ENCODE peak calls at places on chromosome 14, in five cellular contexts. One of them, this sample, is unnamed.

GRCh38 chr14:77339407-77339806 is 18.6 kb downstream of the GSTZ1 start:
- DNase-seq in WTC11: no peak
- DNase-seq in fibroblast of the aortic adventitia: peak; percentile 59
- DNase-seq in nephron progenitor cell: no peak
- DNase-seq in AG04449: no peak
- DNase-seq in this sample: no peak

GRCh38 chr14:93974833-93975232 is 1.5 kb downstream of the ASB2 start:
- DNase-seq in fibroblast of the aortic adventitia: no peak
- DNase-seq in WTC11: no peak
- DNase-seq in AG04449: no peak
- DNase-seq in nephron progenitor cell: no peak
- DNase-seq in this sample: no peak

GRCh38 chr14:32224731-32225377 is 21.8 kb upstream of the RNU6-8 start:
- DNase-seq in nephron progenitor cell: no peak
- DNase-seq in WTC11: peak; percentile 12
- DNase-seq in AG04449: no peak
- DNase-seq in fibroblast of the aortic adventitia: peak; percentile 44
- DNase-seq in this sample: no peak

GRCh38 chr14:61678966-61679365 is 16.3 kb upstream of the HIF1A start:
- DNase-seq in fibroblast of the aortic adventitia: no peak
- DNase-seq in nephron progenitor cell: peak; percentile 22
- DNase-seq in AG04449: no peak
- DNase-seq in WTC11: peak; percentile 53
- DNase-seq in this sample: no peak

GRCh38 chr14:105855246-105855892 is 329.0 kb downstream of the TMEM121 start:
- DNase-seq in nephron progenitor cell: no peak
- DNase-seq in fibroblast of the aortic adventitia: no peak
- DNase-seq in AG04449: no peak
- DNase-seq in WTC11: no peak
- DNase-seq in this sample: peak; percentile 72

GRCh38 chr14:32436993-32437392 is 107.9 kb downstream of the AKAP6 start:
- DNase-seq in AG04449: no peak
- DNase-seq in nephron progenitor cell: no peak
- DNase-seq in WTC11: no peak
- DNase-seq in fibroblast of the aortic adventitia: peak; percentile 24
- DNase-seq in this sample: no peak

GRCh38 chr14:23428686-23429495 is 6.6 kb downstream of the MYH7 start:
- DNase-seq in WTC11: no peak
- DNase-seq in fibroblast of the aortic adventitia: no peak
- DNase-seq in AG04449: no peak
- DNase-seq in nephron progenitor cell: no peak
- DNase-seq in this sample: no peak

GRCh38 chr14:38261620-38262019 is 5.7 kb upstream of the CLEC14A start:
- DNase-seq in fibroblast of the aortic adventitia: no peak
- DNase-seq in nephron progenitor cell: no peak
- DNase-seq in WTC11: no peak
- DNase-seq in AG04449: no peak
- DNase-seq in this sample: no peak

GRCh38 chr14:61213116-61213720 is 67.9 kb downstream of the TMEM30B start:
- DNase-seq in AG04449: no peak
- DNase-seq in fibroblast of the aortic adventitia: peak; percentile 49
- DNase-seq in WTC11: no peak
- DNase-seq in nephron progenitor cell: no peak
- DNase-seq in this sample: no peak

GRCh38 chr14:66403183-66403582 is 83.0 kb upstream of the CCDC196 start:
- DNase-seq in AG04449: peak; percentile 14
- DNase-seq in WTC11: no peak
- DNase-seq in nephron progenitor cell: no peak
- DNase-seq in fibroblast of the aortic adventitia: peak; percentile 69
- DNase-seq in this sample: no peak

GRCh38 chr14:104086210-104086660 is 735 bp downstream of the ASPG start:
- DNase-seq in AG04449: no peak
- DNase-seq in nephron progenitor cell: no peak
- DNase-seq in WTC11: no peak
- DNase-seq in fibroblast of the aortic adventitia: no peak
- DNase-seq in this sample: no peak

GRCh38 chr14:52086755-52087154 is 17.9 kb upstream of the NID2 start:
- DNase-seq in WTC11: no peak
- DNase-seq in nephron progenitor cell: no peak
- DNase-seq in fibroblast of the aortic adventitia: no peak
- DNase-seq in AG04449: peak; percentile 73
- DNase-seq in this sample: no peak

GRCh38 chr14:52090936-52091335 is 22.1 kb upstream of the NID2 start:
- DNase-seq in WTC11: no peak
- DNase-seq in nephron progenitor cell: no peak
- DNase-seq in AG04449: no peak
- DNase-seq in fibroblast of the aortic adventitia: no peak
- DNase-seq in this sample: no peak

GRCh38 chr14:52094871-52095270 is 26.0 kb upstream of the NID2 start:
- DNase-seq in AG04449: no peak
- DNase-seq in fibroblast of the aortic adventitia: no peak
- DNase-seq in nephron progenitor cell: no peak
- DNase-seq in WTC11: no peak
- DNase-seq in this sample: no peak

GRCh38 chr14:52091913-52092312 is 23.1 kb upstream of the NID2 start:
- DNase-seq in fibroblast of the aortic adventitia: peak; percentile 79
- DNase-seq in AG04449: no peak
- DNase-seq in nephron progenitor cell: no peak
- DNase-seq in WTC11: no peak
- DNase-seq in this sample: no peak

DNA sequence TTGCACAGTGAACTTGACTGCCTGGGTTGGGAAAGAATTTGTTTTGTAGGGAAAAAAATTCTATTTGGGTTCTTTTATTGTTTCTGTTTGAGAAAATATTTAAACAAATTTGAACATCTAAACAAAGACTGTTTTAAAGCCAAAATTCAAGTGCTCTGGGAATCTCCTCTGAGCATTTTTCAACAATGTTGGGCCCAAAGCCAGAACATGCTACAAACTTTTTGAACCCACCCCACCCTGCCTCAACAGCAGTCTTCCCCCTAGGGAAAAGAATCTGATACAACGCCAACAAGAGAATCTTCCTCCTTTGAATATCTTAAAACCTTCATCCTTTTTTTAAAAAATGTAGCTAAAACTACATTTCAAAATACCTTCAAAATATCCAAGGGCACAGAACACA is 20.3 kb upstream of the NID2 start:
- DNase-seq in WTC11: no peak
- DNase-seq in AG04449: no peak
- DNase-seq in nephron progenitor cell: no peak
- DNase-seq in fibroblast of the aortic adventitia: peak; percentile 67
- DNase-seq in this sample: no peak
- TF ChIP-seq CTCF in WTC11: no peak
- TF ChIP-seq CTCF in AG04449: no peak
- TF ChIP-seq CTCF in nephron progenitor cell: no peak
- TF ChIP-seq CTCF in fibroblast of the aortic adventitia: no peak
- TF ChIP-seq CTCF in this sample: no peak

GRCh38 chr14:91892918-91893527 is 25.7 kb upstream of the TC2N start:
- DNase-seq in WTC11: peak; percentile 62
- DNase-seq in fibroblast of the aortic adventitia: no peak
- DNase-seq in AG04449: no peak
- DNase-seq in nephron progenitor cell: peak; percentile 47
- DNase-seq in this sample: no peak
- TF ChIP-seq CTCF in WTC11: peak; percentile 51
- TF ChIP-seq CTCF in fibroblast of the aortic adventitia: peak; percentile 43
- TF ChIP-seq CTCF in AG04449: peak; percentile 35
- TF ChIP-seq CTCF in nephron progenitor cell: peak; percentile 67
- TF ChIP-seq CTCF in this sample: peak; percentile 61

GRCh38 chr14:73746540-73747385 is 32.6 kb upstream of the PNMA1 start:
- DNase-seq in WTC11: peak; percentile 22
- DNase-seq in fibroblast of the aortic adventitia: no peak
- DNase-seq in AG04449: no peak
- DNase-seq in nephron progenitor cell: no peak
- DNase-seq in this sample: no peak
- TF ChIP-seq CTCF in WTC11: no peak
- TF ChIP-seq CTCF in fibroblast of the aortic adventitia: peak; percentile 40
- TF ChIP-seq CTCF in AG04449: no peak
- TF ChIP-seq CTCF in nephron progenitor cell: no peak
- TF ChIP-seq CTCF in this sample: peak; percentile 33

DNA sequence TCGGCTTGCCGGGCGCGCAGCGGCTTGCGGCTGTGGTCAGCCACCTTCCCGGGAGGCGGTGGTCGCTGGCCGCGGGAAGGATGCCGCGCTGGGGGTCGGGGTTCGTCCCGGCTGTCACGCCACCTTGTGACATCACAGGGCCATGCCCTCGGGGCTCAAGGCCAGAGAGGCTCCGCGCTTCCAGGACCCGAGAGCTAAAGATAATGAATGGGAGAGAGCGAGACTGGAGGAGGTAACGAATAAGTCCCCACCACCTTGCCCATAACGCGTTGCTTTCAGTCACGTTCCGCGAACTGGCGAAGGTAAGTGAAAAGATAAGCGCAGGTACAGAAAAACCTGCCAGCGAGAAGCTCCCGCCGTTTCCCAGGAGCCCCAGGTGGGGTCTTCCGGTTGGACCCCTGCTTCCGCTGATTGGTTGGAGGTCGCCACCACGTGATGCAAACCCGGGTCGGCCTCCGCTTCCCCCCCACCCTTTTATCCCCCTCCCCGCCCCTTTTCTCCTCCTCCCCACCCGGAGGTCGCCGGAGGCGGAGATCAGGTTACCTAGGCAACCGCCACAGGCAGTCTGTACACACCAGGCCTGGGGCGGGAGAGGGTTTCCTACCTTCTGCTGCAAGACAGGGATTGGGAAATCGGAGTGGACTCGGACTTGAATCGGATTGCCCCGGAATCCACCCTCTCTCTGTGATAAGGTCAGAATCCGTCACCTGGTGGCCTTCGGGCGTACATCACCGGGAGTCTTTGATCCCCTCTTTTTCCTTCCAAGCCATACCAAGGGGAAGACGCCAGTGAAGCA is at the start of gene LRRC9:
- DNase-seq in nephron progenitor cell: peak; percentile 91
- DNase-seq in WTC11: peak; percentile 96
- DNase-seq in AG04449: no peak
- DNase-seq in fibroblast of the aortic adventitia: no peak
- DNase-seq in this sample: no peak
- TF ChIP-seq CTCF in nephron progenitor cell: no peak
- TF ChIP-seq CTCF in WTC11: no peak
- TF ChIP-seq CTCF in AG04449: no peak
- TF ChIP-seq CTCF in fibroblast of the aortic adventitia: no peak
- TF ChIP-seq CTCF in this sample: no peak

GRCh38 chr14:33941727-33942126 is 9.1 kb downstream of the EGLN3 start:
- DNase-seq in nephron progenitor cell: no peak
- DNase-seq in WTC11: no peak
- DNase-seq in AG04449: no peak
- DNase-seq in fibroblast of the aortic adventitia: no peak
- DNase-seq in this sample: no peak
- TF ChIP-seq CTCF in nephron progenitor cell: no peak
- TF ChIP-seq CTCF in WTC11: no peak
- TF ChIP-seq CTCF in AG04449: no peak
- TF ChIP-seq CTCF in fibroblast of the aortic adventitia: no peak
- TF ChIP-seq CTCF in this sample: no peak

GRCh38 chr14:72173038-72173720 is 240.9 kb downstream of the RGS6 start:
- DNase-seq in WTC11: no peak
- DNase-seq in fibroblast of the aortic adventitia: no peak
- DNase-seq in nephron progenitor cell: no peak
- DNase-seq in AG04449: no peak
- DNase-seq in this sample: no peak
- TF ChIP-seq CTCF in WTC11: no peak
- TF ChIP-seq CTCF in fibroblast of the aortic adventitia: no peak
- TF ChIP-seq CTCF in nephron progenitor cell: no peak
- TF ChIP-seq CTCF in AG04449: no peak
- TF ChIP-seq CTCF in this sample: no peak

GRCh38 chr14:75884198-75884611 is 97.6 kb downstream of the TGFB3 start:
- DNase-seq in AG04449: peak; percentile 78
- DNase-seq in WTC11: no peak
- DNase-seq in nephron progenitor cell: no peak
- DNase-seq in fibroblast of the aortic adventitia: peak; percentile 90
- DNase-seq in this sample: peak; percentile 90
- TF ChIP-seq CTCF in AG04449: no peak
- TF ChIP-seq CTCF in WTC11: no peak
- TF ChIP-seq CTCF in nephron progenitor cell: no peak
- TF ChIP-seq CTCF in fibroblast of the aortic adventitia: peak; percentile 33
- TF ChIP-seq CTCF in this sample: peak; percentile 66

GRCh38 chr14:68407838-68408237 is 385.0 kb downstream of the ZFP36L1 start:
- DNase-seq in AG04449: no peak
- DNase-seq in WTC11: no peak
- DNase-seq in nephron progenitor cell: no peak
- DNase-seq in fibroblast of the aortic adventitia: no peak
- DNase-seq in this sample: no peak

GRCh38 chr14:68409355-68409754 is 383.5 kb downstream of the ZFP36L1 start:
- DNase-seq in AG04449: no peak
- DNase-seq in WTC11: no peak
- DNase-seq in fibroblast of the aortic adventitia: peak; percentile 43
- DNase-seq in nephron progenitor cell: peak; percentile 15
- DNase-seq in this sample: no peak

GRCh38 chr14:68407275-68407674 is 385.6 kb downstream of the ZFP36L1 start:
- DNase-seq in fibroblast of the aortic adventitia: no peak
- DNase-seq in AG04449: no peak
- DNase-seq in nephron progenitor cell: no peak
- DNase-seq in WTC11: no peak
- DNase-seq in this sample: no peak

GRCh38 chr14:68405959-68406358 is 386.9 kb downstream of the ZFP36L1 start:
- DNase-seq in AG04449: no peak
- DNase-seq in WTC11: no peak
- DNase-seq in fibroblast of the aortic adventitia: no peak
- DNase-seq in nephron progenitor cell: no peak
- DNase-seq in this sample: no peak

DNA sequence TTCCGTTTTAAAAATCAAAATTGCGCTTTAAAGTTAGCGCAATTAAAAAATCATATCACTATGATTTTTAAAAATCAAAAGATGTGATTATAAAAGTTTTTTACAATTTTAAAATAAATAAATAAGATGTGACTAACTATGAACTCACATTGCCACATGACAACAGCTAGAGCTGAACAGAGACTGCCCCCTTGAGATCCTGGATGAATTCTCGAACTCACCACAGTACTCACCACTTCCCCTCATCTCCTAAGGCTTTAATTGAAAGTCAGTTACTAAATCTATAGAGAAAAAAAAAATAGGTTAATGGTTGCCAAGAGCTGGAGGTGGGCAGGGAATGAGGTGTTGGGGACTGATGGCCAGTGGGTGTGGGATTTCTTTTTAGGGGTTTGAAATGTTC is 384.2 kb downstream of the ZFP36L1 start:
- DNase-seq in AG04449: no peak
- DNase-seq in nephron progenitor cell: no peak
- DNase-seq in WTC11: no peak
- DNase-seq in fibroblast of the aortic adventitia: no peak
- DNase-seq in this sample: no peak
- TF ChIP-seq CTCF in AG04449: no peak
- TF ChIP-seq CTCF in nephron progenitor cell: no peak
- TF ChIP-seq CTCF in WTC11: no peak
- TF ChIP-seq CTCF in fibroblast of the aortic adventitia: no peak
- TF ChIP-seq CTCF in this sample: no peak